ENCODE peak calls at places on chromosomes 5 and 9, in six cellular contexts. C is anterior cingulate cortex; H is globus pallidus; S is effector memory CD4-positive, alpha-beta T cell; I is heart right ventricle; E is pons. V is an unnamed sample.

GRCh38 chr9:109765821-109766220 is 14.2 kb upstream of the PALM2AKAP2 start:
- DNase-seq in S (no peak), C (no peak), H (no peak), I (no peak), E (no peak), V (no peak)

GRCh38 chr5:57681942-57682341 is 199.3 kb upstream of the ACTBL2 start:
- DNase-seq in C (no peak), E (no peak), H (no peak), S (no peak), I (no peak), V (no peak)

GRCh38 chr9:127850286-127850830 is 4.1 kb downstream of the ENG start:
- DNase-seq in I (no peak), C (no peak), S (no peak), H (no peak), E (no peak), V (no peak)

GRCh38 chr5:155587458-155587857 is 573.9 kb downstream of the KIF4B start:
- DNase-seq in C (no peak), H (no peak), E (no peak), S (no peak), I (no peak), V (no peak)

GRCh38 chr9:119088002-119088401 is 281.2 kb downstream of the BRINP1 start:
- DNase-seq in I (no peak), C (no peak), E (no peak), H (no peak), S (no peak), V (no peak)

GRCh38 chr9:75892168-75892901 is 1.9 kb downstream of the PCSK5 start:
- DNase-seq in C (peak; percentile 15), I (peak; percentile 54), E (no peak), H (peak; percentile 44), S (no peak), V (peak; percentile 44)

GRCh38 chr5:73370620-73371583 is 77.7 kb downstream of the FOXD1 start:
- DNase-seq in E (no peak), H (no peak), C (no peak), I (no peak), S (no peak), V (no peak)

GRCh38 chr5:137310051-137310730 is 188.9 kb downstream of the SPOCK1 start:
- DNase-seq in C (no peak), I (no peak), E (no peak), H (no peak), S (no peak), V (no peak)

GRCh38 chr5:72702881-72703434 is 113.5 kb upstream of the TNPO1 start:
- DNase-seq in I (no peak), E (no peak), H (no peak), S (no peak), C (no peak), V (no peak)

GRCh38 chr9:115211413-115212204 is 93.7 kb upstream of the TNC start:
- DNase-seq in C (no peak), H (no peak), I (no peak), S (no peak), E (no peak), V (no peak)

GRCh38 chr9:130806388-130806716 is 28.7 kb upstream of the ABL1 start:
- DNase-seq in S (no peak), H (no peak), E (no peak), I (no peak), C (no peak), V (no peak)

GRCh38 chr5:43316421-43316820 is 3.2 kb upstream of the HMGCS1 start:
- DNase-seq in H (no peak), C (no peak), I (no peak), E (no peak), S (no peak), V (no peak)

GRCh38 chr5:33311893-33312292 is 128.9 kb upstream of the TARS1 start:
- DNase-seq in H (no peak), C (no peak), E (no peak), S (no peak), I (no peak), V (no peak)

GRCh38 chr9:90900130-90900529 is 98.5 kb downstream of the SYK start:
- DNase-seq in E (no peak), S (no peak), C (no peak), I (peak; percentile 48), H (no peak), V (peak; percentile 46)

GRCh38 chr5:150303070-150303595 is 428 bp upstream of the ARSI start:
- DNase-seq in H (no peak), S (no peak), I (no peak), E (no peak), C (no peak), V (no peak)

GRCh38 chr5:60835554-60835953 is 8.5 kb downstream of the ELOVL7 start:
- DNase-seq in C (no peak), H (no peak), E (no peak), S (no peak), I (no peak), V (no peak)

GRCh38 chr5:142686968-142687367 is 1.1 kb upstream of the FGF1 start:
- DNase-seq in S (no peak), E (no peak), I (no peak), H (no peak), C (no peak), V (no peak)

GRCh38 chr5:54049144-54049543 is 261.2 kb downstream of the ARL15 start:
- DNase-seq in C (no peak), S (no peak), E (no peak), H (no peak), I (no peak), V (no peak)

GRCh38 chr5:59042201-59042600 is 459.3 kb downstream of the RAB3C start:
- DNase-seq in E (no peak), S (no peak), C (no peak), H (no peak), I (no peak), V (no peak)

GRCh38 chr5:66713998-66714397 is 117.8 kb downstream of the MAST4 start:
- DNase-seq in S (no peak), E (no peak), H (no peak), I (no peak), C (no peak), V (no peak)

GRCh38 chr5:151477106-151477505 is 29.7 kb downstream of the SLC36A1 start:
- DNase-seq in E (no peak), I (no peak), S (no peak), H (no peak), C (no peak), V (no peak)

GRCh38 chr9:107862329-107862728 is 372.8 kb upstream of the KLF4 start:
- DNase-seq in H (no peak), C (no peak), S (no peak), I (no peak), E (no peak), V (no peak)

GRCh38 chr9:98775831-98776441 is 20.4 kb downstream of the ANKS6 start:
- DNase-seq in E (peak; percentile 58), I (no peak), H (peak; percentile 27), C (no peak), S (no peak), V (no peak)

GRCh38 chr9:114214181-114214580 is 58.8 kb downstream of the COL27A1 start:
- DNase-seq in S (no peak), I (no peak), C (no peak), H (no peak), E (no peak), V (peak; percentile 66)

GRCh38 chr5:179612577-179613459 is 10.7 kb downstream of the HNRNPH1 start:
- DNase-seq in H (no peak), C (no peak), I (no peak), S (no peak), E (no peak), V (no peak)

GRCh38 chr5:74798977-74799911 is 32.2 kb downstream of the NSA2 start:
- DNase-seq in E (peak; percentile 82), S (no peak), C (peak; percentile 45), I (no peak), H (peak; percentile 79), V (no peak)

GRCh38 chr5:134171972-134172371 is 4.8 kb downstream of the SKP1 start:
- DNase-seq in S (no peak), C (no peak), I (no peak), E (no peak), H (no peak), V (no peak)